ENCODE peak calls at places on chromosomes 12 and 14, in ten cellular contexts. One of them, this sample, is unnamed.

GRCh38 chr14:35696575-35696974 is 112.5 kb downstream of the RALGAPA1 start:
- DNase-seq in caudate nucleus: no peak
- DNase-seq in T follicular helper cell: no peak
- DNase-seq in NCI-H1694 treated with DMSO at 0.1 percent for 48 hours: no peak
- DNase-seq in epithelial cell of prostate: no peak
- DNase-seq in MM.1S: no peak
- DNase-seq in COLO829: no peak
- DNase-seq in uterus: no peak
- DNase-seq in omental fat pad: no peak
- DNase-seq in GM12891: no peak
- DNase-seq in this sample: no peak

GRCh38 chr12:97575792-97576191 is 113.2 kb downstream of the RMST start:
- DNase-seq in NCI-H1694 treated with DMSO at 0.1 percent for 48 hours: no peak
- DNase-seq in uterus: no peak
- DNase-seq in T follicular helper cell: no peak
- DNase-seq in epithelial cell of prostate: no peak
- DNase-seq in COLO829: no peak
- DNase-seq in omental fat pad: no peak
- DNase-seq in MM.1S: no peak
- DNase-seq in caudate nucleus: no peak
- DNase-seq in GM12891: no peak
- DNase-seq in this sample: no peak

GRCh38 chr14:64510825-64511679 is 6.5 kb downstream of the ZBTB1 start:
- DNase-seq in GM12891: no peak
- DNase-seq in uterus: peak; percentile 47
- DNase-seq in MM.1S: peak; percentile 40
- DNase-seq in COLO829: peak; percentile 36
- DNase-seq in epithelial cell of prostate: no peak
- DNase-seq in caudate nucleus: no peak
- DNase-seq in NCI-H1694 treated with DMSO at 0.1 percent for 48 hours: peak; percentile 75
- DNase-seq in T follicular helper cell: peak; percentile 50
- DNase-seq in omental fat pad: peak; percentile 79
- DNase-seq in this sample: peak; percentile 65

GRCh38 chr14:67886221-67886620 is 66.6 kb downstream of the RAD51B start:
- DNase-seq in caudate nucleus: no peak
- DNase-seq in GM12891: no peak
- DNase-seq in T follicular helper cell: no peak
- DNase-seq in uterus: no peak
- DNase-seq in omental fat pad: no peak
- DNase-seq in COLO829: no peak
- DNase-seq in MM.1S: no peak
- DNase-seq in NCI-H1694 treated with DMSO at 0.1 percent for 48 hours: no peak
- DNase-seq in epithelial cell of prostate: no peak
- DNase-seq in this sample: no peak

GRCh38 chr14:42715316-42715715 is 1108.6 kb downstream of the LRFN5 start:
- DNase-seq in omental fat pad: no peak
- DNase-seq in epithelial cell of prostate: no peak
- DNase-seq in NCI-H1694 treated with DMSO at 0.1 percent for 48 hours: no peak
- DNase-seq in caudate nucleus: no peak
- DNase-seq in MM.1S: no peak
- DNase-seq in T follicular helper cell: no peak
- DNase-seq in uterus: no peak
- DNase-seq in GM12891: no peak
- DNase-seq in COLO829: no peak
- DNase-seq in this sample: no peak

GRCh38 chr12:121145221-121145620 is 12.5 kb downstream of the P2RX7 start:
- DNase-seq in epithelial cell of prostate: no peak
- DNase-seq in caudate nucleus: no peak
- DNase-seq in COLO829: peak; percentile 35
- DNase-seq in MM.1S: no peak
- DNase-seq in NCI-H1694 treated with DMSO at 0.1 percent for 48 hours: no peak
- DNase-seq in omental fat pad: no peak
- DNase-seq in T follicular helper cell: no peak
- DNase-seq in uterus: no peak
- DNase-seq in GM12891: no peak
- DNase-seq in this sample: no peak

GRCh38 chr14:61140872-61141271 is 140.3 kb downstream of the TMEM30B start:
- DNase-seq in MM.1S: no peak
- DNase-seq in epithelial cell of prostate: no peak
- DNase-seq in T follicular helper cell: no peak
- DNase-seq in omental fat pad: no peak
- DNase-seq in uterus: no peak
- DNase-seq in GM12891: no peak
- DNase-seq in NCI-H1694 treated with DMSO at 0.1 percent for 48 hours: no peak
- DNase-seq in COLO829: no peak
- DNase-seq in caudate nucleus: no peak
- DNase-seq in this sample: no peak

GRCh38 chr12:54166543-54167499 is 22.0 kb downstream of the SMUG1 start:
- DNase-seq in uterus: no peak
- DNase-seq in COLO829: no peak
- DNase-seq in caudate nucleus: no peak
- DNase-seq in epithelial cell of prostate: no peak
- DNase-seq in NCI-H1694 treated with DMSO at 0.1 percent for 48 hours: no peak
- DNase-seq in GM12891: no peak
- DNase-seq in omental fat pad: no peak
- DNase-seq in MM.1S: no peak
- DNase-seq in T follicular helper cell: no peak
- DNase-seq in this sample: no peak

GRCh38 chr14:61472025-61472672 is 150.8 kb downstream of the PRKCH start:
- DNase-seq in COLO829: peak; percentile 72
- DNase-seq in uterus: no peak
- DNase-seq in GM12891: no peak
- DNase-seq in epithelial cell of prostate: peak; percentile 90
- DNase-seq in MM.1S: no peak
- DNase-seq in T follicular helper cell: peak; percentile 35
- DNase-seq in caudate nucleus: no peak
- DNase-seq in NCI-H1694 treated with DMSO at 0.1 percent for 48 hours: peak; percentile 69
- DNase-seq in omental fat pad: no peak
- DNase-seq in this sample: no peak

GRCh38 chr12:64009321-64010068 is 165.0 kb downstream of the SRGAP1 start:
- DNase-seq in T follicular helper cell: no peak
- DNase-seq in uterus: no peak
- DNase-seq in caudate nucleus: no peak
- DNase-seq in COLO829: no peak
- DNase-seq in GM12891: no peak
- DNase-seq in epithelial cell of prostate: no peak
- DNase-seq in NCI-H1694 treated with DMSO at 0.1 percent for 48 hours: no peak
- DNase-seq in omental fat pad: no peak
- DNase-seq in MM.1S: no peak
- DNase-seq in this sample: no peak